ENCODE peak calls at places on chromosomes 2 and 18, in nine cellular contexts. One of them, this sample, is unnamed.

GRCh38 chr2:103289101-103289725 is 527.4 kb downstream of the TMEM182 start:
- DNase-seq in heart left ventricle: no peak
- DNase-seq in K562: no peak
- DNase-seq in A549: no peak
- DNase-seq in Peyer's patch: no peak
- DNase-seq in right lobe of liver: no peak
- DNase-seq in ovary: no peak
- DNase-seq in prostate gland: no peak
- DNase-seq in HCT116: no peak
- DNase-seq in this sample: no peak

GRCh38 chr2:40488101-40488598 is 36.3 kb upstream of the SLC8A1 start:
- DNase-seq in Peyer's patch: no peak
- DNase-seq in HCT116: peak
- DNase-seq in ovary: no peak
- DNase-seq in right lobe of liver: no peak
- DNase-seq in heart left ventricle: no peak
- DNase-seq in A549: peak
- DNase-seq in prostate gland: no peak
- DNase-seq in K562: no peak
- DNase-seq in this sample: no peak

GRCh38 chr2:213107728-213108127 is 43.7 kb downstream of the IKZF2 start:
- DNase-seq in A549: no peak
- DNase-seq in right lobe of liver: no peak
- DNase-seq in K562: no peak
- DNase-seq in prostate gland: no peak
- DNase-seq in ovary: no peak
- DNase-seq in Peyer's patch: no peak
- DNase-seq in heart left ventricle: no peak
- DNase-seq in HCT116: no peak
- DNase-seq in this sample: no peak

GRCh38 chr18:61949946-61950345 is 57.1 kb upstream of the RNF152 start:
- DNase-seq in Peyer's patch: no peak
- DNase-seq in K562: no peak
- DNase-seq in HCT116: no peak
- DNase-seq in heart left ventricle: no peak
- DNase-seq in right lobe of liver: no peak
- DNase-seq in A549: no peak
- DNase-seq in ovary: no peak
- DNase-seq in prostate gland: peak
- DNase-seq in this sample: no peak

GRCh38 chr2:112021269-112021668 is 33.8 kb upstream of the TMEM87B start:
- DNase-seq in heart left ventricle: no peak
- DNase-seq in A549: no peak
- DNase-seq in ovary: no peak
- DNase-seq in K562: no peak
- DNase-seq in HCT116: no peak
- DNase-seq in right lobe of liver: no peak
- DNase-seq in prostate gland: no peak
- DNase-seq in Peyer's patch: peak
- DNase-seq in this sample: no peak

GRCh38 chr2:111185496-111186022 is 64.8 kb downstream of the BCL2L11 start:
- DNase-seq in A549: no peak
- DNase-seq in right lobe of liver: peak
- DNase-seq in K562: no peak
- DNase-seq in heart left ventricle: peak
- DNase-seq in prostate gland: peak
- DNase-seq in Peyer's patch: peak
- DNase-seq in HCT116: no peak
- DNase-seq in ovary: no peak
- DNase-seq in this sample: no peak

GRCh38 chr2:172095146-172095904 is 7.4 kb downstream of the DLX2 start:
- DNase-seq in heart left ventricle: no peak
- DNase-seq in HCT116: no peak
- DNase-seq in Peyer's patch: peak
- DNase-seq in right lobe of liver: no peak
- DNase-seq in prostate gland: peak
- DNase-seq in ovary: peak
- DNase-seq in K562: no peak
- DNase-seq in A549: peak
- DNase-seq in this sample: no peak

GRCh38 chr2:144510206-144510991 is 9.5 kb downstream of the ZEB2 start:
- DNase-seq in K562: no peak
- DNase-seq in prostate gland: no peak
- DNase-seq in heart left ventricle: peak
- DNase-seq in HCT116: no peak
- DNase-seq in right lobe of liver: no peak
- DNase-seq in Peyer's patch: no peak
- DNase-seq in A549: no peak
- DNase-seq in ovary: no peak
- DNase-seq in this sample: peak

GRCh38 chr18:49682301-49683190 is 120.7 kb downstream of the LIPG start:
- DNase-seq in ovary: no peak
- DNase-seq in A549: no peak
- DNase-seq in K562: no peak
- DNase-seq in Peyer's patch: no peak
- DNase-seq in right lobe of liver: peak
- DNase-seq in heart left ventricle: no peak
- DNase-seq in prostate gland: no peak
- DNase-seq in HCT116: no peak
- DNase-seq in this sample: no peak

GRCh38 chr2:170038734-170039133 is 139.2 kb upstream of the MYO3B start:
- DNase-seq in Peyer's patch: no peak
- DNase-seq in heart left ventricle: no peak
- DNase-seq in right lobe of liver: no peak
- DNase-seq in A549: no peak
- DNase-seq in prostate gland: no peak
- DNase-seq in HCT116: no peak
- DNase-seq in K562: no peak
- DNase-seq in ovary: no peak
- DNase-seq in this sample: no peak

GRCh38 chr2:213722564-213722963 is 438.3 kb downstream of the SPAG16 start:
- DNase-seq in right lobe of liver: no peak
- DNase-seq in ovary: no peak
- DNase-seq in HCT116: no peak
- DNase-seq in Peyer's patch: no peak
- DNase-seq in prostate gland: no peak
- DNase-seq in A549: no peak
- DNase-seq in K562: no peak
- DNase-seq in heart left ventricle: no peak
- DNase-seq in this sample: no peak

GRCh38 chr2:42493885-42494433 is at the start of gene KCNG3:
- DNase-seq in K562: peak
- DNase-seq in HCT116: no peak
- DNase-seq in ovary: peak
- DNase-seq in Peyer's patch: peak
- DNase-seq in A549: peak
- DNase-seq in heart left ventricle: peak
- DNase-seq in right lobe of liver: peak
- DNase-seq in prostate gland: peak
- DNase-seq in this sample: no peak

GRCh38 chr2:173468394-173468793 is 113.7 kb downstream of the CDCA7 start:
- DNase-seq in heart left ventricle: no peak
- DNase-seq in right lobe of liver: no peak
- DNase-seq in ovary: no peak
- DNase-seq in A549: no peak
- DNase-seq in Peyer's patch: no peak
- DNase-seq in HCT116: no peak
- DNase-seq in K562: no peak
- DNase-seq in prostate gland: no peak
- DNase-seq in this sample: no peak

GRCh38 chr2:179307972-179308371 is 43.3 kb upstream of the SESTD1 start:
- DNase-seq in right lobe of liver: no peak
- DNase-seq in A549: no peak
- DNase-seq in Peyer's patch: no peak
- DNase-seq in prostate gland: no peak
- DNase-seq in HCT116: no peak
- DNase-seq in K562: no peak
- DNase-seq in ovary: no peak
- DNase-seq in heart left ventricle: no peak
- DNase-seq in this sample: no peak

GRCh38 chr2:22729466-22729865 is 655.5 kb upstream of the KLHL29 start:
- DNase-seq in A549: no peak
- DNase-seq in heart left ventricle: no peak
- DNase-seq in HCT116: no peak
- DNase-seq in prostate gland: no peak
- DNase-seq in Peyer's patch: no peak
- DNase-seq in right lobe of liver: no peak
- DNase-seq in ovary: no peak
- DNase-seq in K562: no peak
- DNase-seq in this sample: no peak

GRCh38 chr18:47545613-47546012 is 294.2 kb upstream of the SKOR2 start:
- DNase-seq in heart left ventricle: no peak
- DNase-seq in Peyer's patch: no peak
- DNase-seq in right lobe of liver: no peak
- DNase-seq in prostate gland: no peak
- DNase-seq in K562: no peak
- DNase-seq in HCT116: no peak
- DNase-seq in ovary: no peak
- DNase-seq in A549: no peak
- DNase-seq in this sample: no peak

GRCh38 chr18:33210575-33211189 is 229.8 kb downstream of the CCDC178 start:
- DNase-seq in ovary: no peak
- DNase-seq in right lobe of liver: no peak
- DNase-seq in heart left ventricle: no peak
- DNase-seq in Peyer's patch: no peak
- DNase-seq in A549: no peak
- DNase-seq in prostate gland: no peak
- DNase-seq in HCT116: no peak
- DNase-seq in K562: no peak
- DNase-seq in this sample: no peak

GRCh38 chr2:223860809-223861738 is 23.7 kb upstream of the AP1S3 start:
- DNase-seq in right lobe of liver: no peak
- DNase-seq in HCT116: peak
- DNase-seq in prostate gland: no peak
- DNase-seq in A549: peak
- DNase-seq in ovary: no peak
- DNase-seq in Peyer's patch: peak
- DNase-seq in heart left ventricle: no peak
- DNase-seq in K562: no peak
- DNase-seq in this sample: no peak

DNA sequence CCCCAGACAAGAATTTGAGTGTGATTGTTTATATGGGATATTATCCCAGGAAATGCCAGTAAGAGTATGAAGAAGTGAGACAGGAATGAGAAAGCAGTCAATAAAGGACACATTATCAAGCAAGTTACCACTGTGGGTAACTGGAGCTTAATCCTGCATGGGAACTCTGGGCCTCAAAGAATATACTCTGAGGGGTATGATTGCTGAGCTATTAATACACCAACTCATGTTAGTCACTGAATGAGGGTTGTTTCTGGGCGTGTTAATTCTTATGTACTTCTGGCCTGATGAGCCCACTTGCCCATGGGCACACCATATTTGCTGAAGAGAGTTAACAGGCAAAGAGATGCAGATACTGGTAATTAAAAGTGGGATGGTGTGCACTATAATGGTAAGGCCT is 26.6 kb upstream of the PAIP2B start:
- DNase-seq in right lobe of liver: no peak
- DNase-seq in A549: no peak
- DNase-seq in HCT116: no peak
- DNase-seq in ovary: no peak
- DNase-seq in K562: no peak
- DNase-seq in Peyer's patch: no peak
- DNase-seq in heart left ventricle: no peak
- DNase-seq in prostate gland: no peak
- DNase-seq in this sample: no peak
- TF ChIP-seq CTCF in right lobe of liver: no peak
- TF ChIP-seq CTCF in A549: no peak
- TF ChIP-seq CTCF in HCT116: no peak
- TF ChIP-seq CTCF in ovary: no peak
- TF ChIP-seq CTCF in K562: no peak
- TF ChIP-seq CTCF in Peyer's patch: no peak
- TF ChIP-seq CTCF in heart left ventricle: no peak
- TF ChIP-seq CTCF in prostate gland: no peak
- TF ChIP-seq CTCF in this sample: no peak

DNA sequence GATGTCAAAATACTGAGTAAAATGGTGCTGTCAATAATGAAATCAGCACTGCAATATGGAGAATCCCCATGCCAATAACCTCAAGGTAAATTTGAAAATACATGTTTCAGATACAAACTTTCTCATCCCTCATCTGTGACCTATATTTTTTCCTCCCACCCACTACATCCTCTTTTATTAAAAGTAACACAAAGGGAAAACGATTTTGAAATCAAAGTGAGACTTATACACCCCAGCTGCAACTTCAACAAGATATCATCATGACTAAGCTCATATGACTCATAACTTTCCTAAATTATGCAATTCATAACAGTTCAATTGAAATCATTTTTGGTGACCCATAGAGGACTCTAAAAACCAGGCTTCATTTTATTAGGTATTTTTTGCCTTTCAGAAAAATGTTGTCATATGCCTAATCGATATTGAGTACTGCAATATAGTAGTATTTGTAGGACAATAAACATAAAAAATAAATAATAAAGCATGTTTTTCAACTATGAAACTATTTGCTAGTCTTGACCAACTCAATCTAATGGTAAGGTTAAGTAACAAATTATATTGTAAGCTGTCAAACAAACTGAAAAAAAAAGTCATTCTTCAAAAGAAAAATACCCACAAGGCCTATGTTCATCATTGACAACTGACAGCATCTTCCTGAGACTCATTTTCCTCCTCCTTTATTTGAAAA is 3.0 kb downstream of the ADAM17 start:
- DNase-seq in Peyer's patch: no peak
- DNase-seq in ovary: no peak
- DNase-seq in K562: peak
- DNase-seq in heart left ventricle: no peak
- DNase-seq in HCT116: no peak
- DNase-seq in right lobe of liver: no peak
- DNase-seq in A549: peak
- DNase-seq in prostate gland: no peak
- DNase-seq in this sample: no peak
- H3K4me3 ChIP-seq in Peyer's patch: no peak
- H3K4me3 ChIP-seq in ovary: no peak
- H3K4me3 ChIP-seq in K562: no peak
- H3K4me3 ChIP-seq in heart left ventricle: no peak
- H3K4me3 ChIP-seq in HCT116: peak
- H3K4me3 ChIP-seq in right lobe of liver: no peak
- H3K4me3 ChIP-seq in A549: peak
- H3K4me3 ChIP-seq in prostate gland: no peak
- H3K4me3 ChIP-seq in this sample: peak

GRCh38 chr2:241272722-241273551 is 42.5 kb downstream of the HDLBP start:
- DNase-seq in right lobe of liver: peak
- DNase-seq in A549: no peak
- DNase-seq in heart left ventricle: peak
- DNase-seq in prostate gland: peak
- DNase-seq in K562: peak
- DNase-seq in HCT116: no peak
- DNase-seq in ovary: peak
- DNase-seq in Peyer's patch: peak
- DNase-seq in this sample: peak
- TF ChIP-seq POLR2A in right lobe of liver: no peak
- TF ChIP-seq POLR2A in A549: peak
- TF ChIP-seq POLR2A in heart left ventricle: peak
- TF ChIP-seq POLR2A in prostate gland: peak
- TF ChIP-seq POLR2A in K562: no peak
- TF ChIP-seq POLR2A in HCT116: no peak
- TF ChIP-seq POLR2A in ovary: no peak
- TF ChIP-seq POLR2A in Peyer's patch: no peak
- TF ChIP-seq POLR2A in this sample: peak

GRCh38 chr2:27663463-27664244 is at the start of the genes SLC4A1AP and SUPT7L:
- DNase-seq in A549: peak
- DNase-seq in ovary: peak
- DNase-seq in right lobe of liver: peak
- DNase-seq in HCT116: peak
- DNase-seq in Peyer's patch: peak
- DNase-seq in K562: peak
- DNase-seq in heart left ventricle: peak
- DNase-seq in prostate gland: peak
- DNase-seq in this sample: peak
- TF ChIP-seq CTCF in A549: peak
- TF ChIP-seq CTCF in ovary: no peak
- TF ChIP-seq CTCF in right lobe of liver: no peak
- TF ChIP-seq CTCF in HCT116: peak
- TF ChIP-seq CTCF in Peyer's patch: no peak
- TF ChIP-seq CTCF in K562: no peak
- TF ChIP-seq CTCF in heart left ventricle: no peak
- TF ChIP-seq CTCF in prostate gland: no peak
- TF ChIP-seq CTCF in this sample: peak